ENCODE peak calls at places on chromosome 22, in five cellular contexts. T is stomach, H is endothelial cell of umbilical vein, P is osteocyte, N is MM.1S. O is an unnamed sample.

GRCh38 chr22:36409911-36410756 is 22.4 kb upstream of the MYH9 start:
- DNase-seq in T (peak; percentile 98), H (peak; percentile 60), P (no peak), N (no peak), O (no peak)

GRCh38 chr22:20904980-20905355 is 12.2 kb upstream of the CRKL start:
- DNase-seq in T (no peak), H (no peak), P (no peak), N (no peak), O (no peak)

GRCh38 chr22:47168900-47169800 is 406.7 kb downstream of the TBC1D22A start:
- DNase-seq in T (peak; percentile 25), H (peak; percentile 11), P (no peak), N (no peak), O (no peak)

GRCh38 chr22:39238561-39238960 is 6.2 kb downstream of the PDGFB start:
- DNase-seq in T (no peak), H (no peak), P (no peak), N (no peak), O (no peak)

GRCh38 chr22:29712119-29712518 is 7.7 kb upstream of the CABP7 start:
- DNase-seq in T (no peak), H (no peak), P (no peak), N (no peak), O (no peak)

GRCh38 chr22:50711446-50712340 is 26.3 kb upstream of the ACR start:
- DNase-seq in T (no peak), H (no peak), P (no peak), N (no peak), O (no peak)

GRCh38 chr22:27107824-27108223 is 450.4 kb downstream of the MIAT start:
- DNase-seq in T (peak; percentile 76), H (peak; percentile 92), P (no peak), N (no peak), O (peak; percentile 97)

GRCh38 chr22:35894937-35895708 is 133.5 kb downstream of the RBFOX2 start:
- DNase-seq in T (no peak), H (no peak), P (no peak), N (no peak), O (peak; percentile 42)

GRCh38 chr22:45335021-45335818 is 25.5 kb downstream of the FAM118A start:
- DNase-seq in T (no peak), H (peak; percentile 32), P (no peak), N (no peak), O (no peak)

GRCh38 chr22:42635531-42635930 is 4.9 kb downstream of the ATP5MGL start:
- DNase-seq in T (peak; percentile 67), H (peak; percentile 87), P (peak; percentile 90), N (no peak), O (peak; percentile 85)

GRCh38 chr22:25970348-25970995 is 198.8 kb upstream of the SEZ6L start:
- DNase-seq in T (no peak), H (no peak), P (no peak), N (peak; percentile 18), O (no peak)

GRCh38 chr22:17706451-17706900 is 67.8 kb downstream of the BID start:
- DNase-seq in T (peak; percentile 28), H (peak; percentile 93), P (peak; percentile 87), N (peak; percentile 88), O (peak; percentile 95)

GRCh38 chr22:47045691-47046410 is 283.4 kb downstream of the TBC1D22A start:
- DNase-seq in T (no peak), H (no peak), P (no peak), N (no peak), O (no peak)

GRCh38 chr22:47602732-47603131 is 840.3 kb downstream of the TBC1D22A start:
- DNase-seq in T (peak; percentile 4), H (no peak), P (peak; percentile 64), N (no peak), O (no peak)

GRCh38 chr22:27212617-27213177 is 555.3 kb downstream of the MIAT start:
- DNase-seq in T (no peak), H (peak; percentile 96), P (no peak), N (no peak), O (peak; percentile 90)

GRCh38 chr22:48099251-48099650 is 1336.8 kb downstream of the TBC1D22A start:
- DNase-seq in T (peak; percentile 20), H (no peak), P (peak; percentile 81), N (no peak), O (no peak)

GRCh38 chr22:50473088-50473487 is 1.7 kb downstream of the SBF1 start:
- DNase-seq in T (no peak), H (no peak), P (no peak), N (peak; percentile 51), O (no peak)

GRCh38 chr22:19525116-19525660 is 978 bp upstream of the CLDN5 start:
- DNase-seq in T (no peak), H (peak; percentile 28), P (no peak), N (no peak), O (no peak)

GRCh38 chr22:29503811-29504372 is 23.9 kb downstream of the NEFH start:
- DNase-seq in T (no peak), H (no peak), P (no peak), N (no peak), O (peak; percentile 67)

GRCh38 chr22:31870890-31871289 is 73.4 kb upstream of the YWHAH start:
- DNase-seq in T (no peak), H (peak; percentile 58), P (no peak), N (no peak), O (peak; percentile 93)

GRCh38 chr22:30573594-30574094 is 821 bp downstream of the GAL3ST1 start:
- DNase-seq in T (peak; percentile 56), H (no peak), P (no peak), N (no peak), O (no peak)

GRCh38 chr22:48581206-48581766 is 1246.4 kb downstream of the BRD1 start:
- DNase-seq in T (no peak), H (no peak), P (no peak), N (no peak), O (no peak)

GRCh38 chr22:21960200-21961126 is 7.8 kb upstream of the PPM1F start:
- DNase-seq in T (no peak), H (no peak), P (no peak), N (no peak), O (no peak)

GRCh38 chr22:35742342-35743100 is 24.8 kb downstream of the APOL5 start:
- DNase-seq in T (no peak), H (peak; percentile 63), P (peak; percentile 82), N (no peak), O (peak; percentile 81)

GRCh38 chr22:29339381-29340235 is 24.1 kb upstream of the RASL10A start:
- DNase-seq in T (no peak), H (no peak), P (no peak), N (no peak), O (no peak)

DNA sequence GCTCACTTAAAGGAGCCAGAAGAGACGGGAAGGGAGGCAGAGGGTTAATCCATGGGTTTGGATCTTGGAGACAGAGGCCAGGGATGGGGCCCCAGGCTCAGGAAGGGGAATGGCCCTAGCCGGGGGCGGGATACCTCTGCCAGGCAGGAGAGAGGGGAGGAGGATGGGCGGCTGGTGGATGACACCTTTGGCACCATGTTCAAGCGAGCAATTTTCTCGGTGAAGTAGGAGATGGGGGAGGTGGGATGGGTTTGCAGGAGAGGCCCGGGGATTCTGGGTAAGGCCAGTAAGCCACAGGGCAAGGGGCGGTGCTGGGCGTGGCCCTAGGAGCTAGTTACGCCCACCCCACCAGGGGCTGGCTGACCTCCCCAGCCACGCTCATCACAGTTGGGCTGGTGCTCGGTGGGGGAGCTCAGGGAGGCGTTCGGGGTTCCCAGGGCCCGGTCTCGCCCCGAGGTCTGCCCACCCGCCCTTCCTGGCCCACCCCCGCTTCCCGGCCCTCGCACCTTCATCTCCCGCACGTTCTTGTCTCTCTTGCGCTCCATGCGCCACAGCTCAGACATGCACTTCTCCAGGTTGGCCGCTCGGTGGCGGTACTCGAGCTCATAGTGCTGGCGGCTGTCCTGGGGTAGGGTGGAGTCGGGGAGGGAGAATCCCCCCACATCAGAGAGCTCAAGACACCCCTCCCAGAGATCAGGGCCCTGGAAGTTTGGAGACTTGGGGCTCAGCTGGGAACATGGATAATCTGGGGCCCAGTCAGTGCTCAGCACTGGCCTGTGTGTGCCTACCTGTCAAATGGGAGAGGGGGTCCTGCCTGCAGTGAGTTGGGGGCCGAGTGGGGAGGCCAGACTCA is 12.7 kb downstream of the BAIAP2L2 start:
- DNase-seq in T (no peak), H (peak; percentile 12), P (no peak), N (no peak), O (no peak)
- TF ChIP-seq CTCF in T (no peak), H (peak; percentile 60), P (peak; percentile 43), N (no peak), O (peak; percentile 71)

DNA sequence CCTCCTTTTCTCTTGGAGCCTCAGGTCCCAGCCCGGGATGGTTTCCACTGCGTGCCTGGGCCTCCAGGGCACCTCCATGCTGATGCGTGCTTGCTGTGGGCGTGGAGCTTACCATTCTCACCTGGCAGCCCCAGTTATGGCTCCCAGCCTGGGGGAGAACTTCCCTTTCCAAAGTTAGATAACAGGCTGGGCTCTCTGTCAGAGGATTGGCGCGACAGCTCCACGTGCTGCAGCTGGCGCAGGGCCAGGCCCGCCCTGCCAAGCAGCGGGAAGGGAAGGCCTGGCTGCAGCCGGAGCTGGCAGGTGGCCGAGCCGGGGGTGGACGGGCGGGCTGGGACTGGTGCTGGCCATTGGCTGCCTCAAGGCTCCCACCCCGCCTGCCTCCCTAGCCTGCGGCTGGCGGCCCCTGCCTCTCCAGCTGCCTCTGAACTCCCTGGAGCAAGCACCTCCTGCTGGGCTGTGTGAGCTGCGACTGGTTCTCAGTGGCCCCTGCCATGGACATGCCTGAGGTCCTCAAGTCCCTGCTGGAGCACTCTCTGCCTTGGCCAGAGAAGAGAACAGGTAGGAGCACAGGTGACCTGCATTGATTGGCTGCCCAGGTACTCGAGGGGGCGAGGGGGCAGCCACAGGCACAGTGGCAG is 14.6 kb upstream of the TEF start:
- DNase-seq in T (peak; percentile 98), H (peak; percentile 96), P (peak; percentile 97), N (no peak), O (peak; percentile 92)
- TF ChIP-seq CTCF in T (peak; percentile 28), H (peak; percentile 66), P (no peak), N (no peak), O (peak; percentile 67)

DNA sequence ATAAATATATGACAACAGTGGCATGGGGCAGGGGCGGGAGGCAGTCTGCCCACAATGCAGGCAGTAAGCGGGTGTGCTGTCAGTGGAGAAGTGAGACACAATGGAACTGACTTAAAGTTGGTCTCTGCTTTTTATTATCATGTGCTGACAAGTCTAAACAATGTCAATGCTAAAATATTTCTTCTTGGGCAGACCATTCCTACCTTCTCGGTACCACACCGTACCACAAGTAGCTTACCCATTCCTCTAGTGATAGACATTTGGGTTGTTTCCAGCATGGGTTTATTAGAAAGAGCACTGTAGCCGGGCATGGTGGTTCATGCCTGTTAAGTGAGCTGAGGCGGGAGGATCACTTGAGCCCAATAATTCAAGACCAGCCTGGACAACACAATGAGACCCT is 2.6 kb upstream of the CHADL start:
- DNase-seq in T (no peak), H (no peak), P (no peak), N (no peak), O (no peak)
- TF ChIP-seq CTCF in T (no peak), H (no peak), P (no peak), N (no peak), O (no peak)

DNA sequence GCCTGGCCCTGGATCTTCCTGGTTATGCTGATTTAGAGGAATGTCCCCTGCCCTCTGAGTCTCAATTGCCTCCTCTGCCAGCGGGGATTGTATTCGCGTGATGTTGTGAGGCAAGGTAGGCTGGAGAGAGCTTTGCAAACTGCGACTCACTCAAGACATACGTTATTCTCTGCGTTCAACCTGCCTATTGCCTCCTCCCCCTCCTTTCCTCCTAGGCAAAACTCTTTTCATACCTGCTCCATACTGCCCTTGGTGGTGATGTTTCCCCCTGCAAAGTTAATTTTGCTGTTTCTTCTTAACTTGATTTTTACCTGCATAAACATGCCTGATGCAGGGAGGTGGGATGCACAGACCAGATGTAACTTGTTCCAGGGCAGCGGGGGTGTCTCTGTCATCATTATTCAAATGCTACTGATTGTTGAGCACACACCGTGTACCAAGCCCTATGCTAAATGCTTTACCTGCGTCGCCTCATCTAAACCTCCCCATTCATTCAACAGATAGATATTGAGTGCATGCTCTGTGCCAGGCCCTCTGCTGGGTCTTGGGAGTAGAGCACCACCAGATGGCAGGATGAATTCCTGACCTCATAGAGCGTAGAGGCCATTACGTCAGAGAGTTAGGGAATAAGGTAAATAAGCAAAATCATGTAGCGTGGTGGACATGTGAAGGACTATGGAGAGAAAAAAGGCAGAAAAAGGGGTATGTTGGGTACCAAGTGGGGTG is 29.0 kb downstream of the SGSM1 start:
- DNase-seq in T (no peak), H (peak; percentile 26), P (no peak), N (no peak), O (no peak)
- TF ChIP-seq CTCF in T (peak; percentile 32), H (peak; percentile 48), P (no peak), N (peak; percentile 19), O (peak; percentile 32)

O was measured in brain microvascular endothelial cell.